ENCODE peak calls at places on chromosome 7, in ten cellular contexts. J, T, O, C, F, M, N, Q, X and Y are unnamed samples. For H3K9me3, the result is how much of the 10 kb centered on the place peaks cover.

GRCh38 chr7:26603631-26604030 is 260.8 kb downstream of the SKAP2 start:
- DNase-seq in X (no peak), T (no peak), F (no peak), Q (no peak), C (no peak), N (no peak), M (no peak), J (no peak), O (peak), Y (no peak)

GRCh38 chr7:35725280-35725680 is 30.3 kb upstream of the HERPUD2 start:
- DNase-seq in N (no peak), F (peak), M (no peak), C (peak), X (no peak), T (no peak), Q (peak), J (peak), O (no peak), Y (peak)

GRCh38 chr7:70595741-70596574 is 536.0 kb upstream of the GALNT17 start:
- DNase-seq in Q (no peak), F (peak), T (no peak), M (no peak), X (no peak), N (no peak), C (peak), O (no peak), J (no peak), Y (no peak)

GRCh38 chr7:26694713-26695112 is 169.7 kb downstream of the SKAP2 start:
- DNase-seq in C (no peak), F (no peak), N (no peak), Q (no peak), J (no peak), M (no peak), O (no peak), T (no peak), X (no peak), Y (no peak)

GRCh38 chr7:99779949-99780348 is 4.0 kb downstream of the CYP3A4 start:
- DNase-seq in F (no peak), M (no peak), Q (no peak), J (no peak), O (no peak), T (no peak), X (no peak), C (no peak), N (no peak), Y (no peak)

GRCh38 chr7:28211006-28211405 is 30.4 kb upstream of the JAZF1 start:
- DNase-seq in T (no peak), F (no peak), O (no peak), C (no peak), N (no peak), X (no peak), J (no peak), Q (no peak), M (peak), Y (no peak)

GRCh38 chr7:159031135-159031701 is 113.4 kb downstream of the VIPR2 start:
- DNase-seq in T (no peak), O (no peak), Q (no peak), C (peak), J (peak), N (no peak), X (peak), F (peak), M (no peak), Y (no peak)

GRCh38 chr7:82805527-82805960 is 357.1 kb downstream of the PCLO start:
- DNase-seq in N (peak), C (no peak), F (no peak), T (no peak), J (no peak), O (peak), M (peak), Q (no peak), X (no peak), Y (no peak)

GRCh38 chr7:100221767-100222444 is 2.2 kb downstream of the PVRIG start:
- DNase-seq in Q (peak), J (no peak), O (no peak), T (no peak), F (no peak), C (no peak), M (no peak), N (no peak), X (no peak), Y (no peak)

GRCh38 chr7:128903621-128904361 is 6.7 kb downstream of the KCP start:
- DNase-seq in J (peak), F (peak), O (no peak), X (no peak), Q (no peak), N (no peak), T (no peak), C (no peak), M (no peak), Y (no peak)

GRCh38 chr7:148911626-148912025 is 27.5 kb upstream of the EZH2 start:
- DNase-seq in J (no peak), C (no peak), F (no peak), M (no peak), O (peak), N (no peak), T (no peak), X (no peak), Q (no peak), Y (no peak)

GRCh38 chr7:25386311-25386744 is 158.0 kb upstream of the NPVF start:
- DNase-seq in J (no peak), O (no peak), X (no peak), Q (no peak), N (no peak), M (no peak), F (no peak), C (no peak), T (no peak), Y (no peak)

GRCh38 chr7:43467406-43467805 is 115.5 kb upstream of the STK17A start:
- DNase-seq in Q (no peak), X (no peak), O (no peak), F (no peak), T (no peak), C (no peak), N (no peak), J (no peak), M (peak), Y (no peak)

GRCh38 chr7:143002106-143002505 is 24.8 kb downstream of the OR9A2 start:
- DNase-seq in N (peak), C (no peak), T (no peak), J (no peak), O (peak), M (no peak), Q (peak), X (no peak), F (no peak), Y (no peak)

GRCh38 chr7:150988230-150989226 is 2.3 kb upstream of the NOS3 start:
- DNase-seq in O (no peak), Q (peak), C (no peak), J (peak), T (no peak), M (no peak), F (peak), X (peak), N (peak), Y (peak)

GRCh38 chr7:123622660-123623386 is 21.2 kb downstream of the ASB15 start:
- DNase-seq in F (no peak), X (no peak), N (no peak), J (no peak), C (no peak), T (no peak), O (no peak), Q (no peak), M (no peak), Y (no peak)

GRCh38 chr7:106959753-106960152 is 84.8 kb upstream of the PRKAR2B start:
- DNase-seq in T (no peak), F (no peak), Q (peak), O (no peak), M (no peak), J (no peak), N (no peak), C (no peak), X (no peak), Y (no peak)

GRCh38 chr7:142420554-142421362 is 162.9 kb upstream of the PRSS58 start:
- DNase-seq in O (peak), X (no peak), N (peak), M (peak), J (no peak), F (no peak), T (no peak), Q (no peak), C (no peak), Y (no peak)

GRCh38 chr7:7565018-7565680 is 1.5 kb upstream of the MIOS start:
- DNase-seq in C (no peak), Q (no peak), N (no peak), T (no peak), J (no peak), X (no peak), O (no peak), F (no peak), M (no peak), Y (no peak)

GRCh38 chr7:14095233-14095950 is 105.9 kb upstream of the ETV1 start:
- DNase-seq in X (no peak), Q (no peak), F (no peak), T (no peak), O (no peak), C (no peak), J (no peak), M (no peak), N (no peak), Y (no peak)

GRCh38 chr7:79176859-79177477 is 276.5 kb downstream of the MAGI2 start:
- DNase-seq in Q (peak), F (no peak), X (no peak), J (no peak), M (peak), C (no peak), T (no peak), O (peak), N (peak), Y (no peak)

GRCh38 chr7:7816816-7817536 is 98.6 kb upstream of the RPA3 start:
- DNase-seq in Q (no peak), M (no peak), O (no peak), X (no peak), C (no peak), F (no peak), T (no peak), N (no peak), J (no peak), Y (no peak)

GRCh38 chr7:77460057-77460486 is 43.9 kb upstream of the GSAP start:
- DNase-seq in M (no peak), J (no peak), Q (peak), X (no peak), C (no peak), F (no peak), O (peak), N (no peak), T (no peak), Y (no peak)

GRCh38 chr7:151736403-151736909 is 140.5 kb downstream of the PRKAG2 start:
- DNase-seq in O (peak), C (peak), Q (no peak), T (peak), X (peak), J (no peak), F (peak), N (peak), M (peak), Y (no peak)

GRCh38 chr7:28144266-28144665 is 36.3 kb downstream of the JAZF1 start:
- DNase-seq in X (no peak), C (no peak), O (no peak), J (no peak), F (no peak), M (no peak), T (no peak), N (peak), Q (no peak), Y (no peak)

GRCh38 chr7:3095046-3095445 is 51.4 kb upstream of the CARD11 start:
- DNase-seq in M (no peak), T (no peak), N (no peak), X (no peak), Q (peak), O (no peak), C (no peak), J (peak), F (no peak), Y (peak)

GRCh38 chr7:143305423-143306070 is 10.4 kb upstream of the CLCN1 start:
- DNase-seq in N (peak), J (peak), Q (peak), C (peak), M (no peak), T (no peak), X (peak), O (peak), F (no peak), Y (peak)

GRCh38 chr7:101255841-101256240 is 11.0 kb upstream of the FIS1 start:
- DNase-seq in O (no peak), J (no peak), C (no peak), Q (no peak), T (no peak), F (no peak), X (no peak), M (no peak), N (no peak), Y (no peak)

GRCh38 chr7:121882731-121883130 is 9.8 kb downstream of the PTPRZ1 start:
- DNase-seq in X (no peak), O (no peak), Q (no peak), J (no peak), N (no peak), F (no peak), T (no peak), M (no peak), C (no peak), Y (no peak)

GRCh38 chr7:18693401-18693800 is 197.9 kb downstream of the HDAC9 start:
- DNase-seq in T (no peak), M (peak), F (no peak), O (peak), N (peak), C (no peak), Q (no peak), X (no peak), J (no peak), Y (no peak)

GRCh38 chr7:51261950-51262795 is 54.4 kb downstream of the COBL start:
- DNase-seq in M (no peak), N (no peak), X (no peak), T (no peak), F (no peak), O (no peak), C (peak), J (no peak), Q (no peak), Y (no peak)

GRCh38 chr7:51261117-51261835 is 55.3 kb downstream of the COBL start:
- DNase-seq in T (no peak), N (no peak), F (no peak), C (no peak), Q (no peak), M (no peak), O (no peak), X (no peak), J (no peak), Y (no peak)

GRCh38 chr7:47483604-47484273 is 98.2 kb downstream of the TNS3 start:
- DNase-seq in C (no peak), J (peak), F (peak), Q (peak), O (no peak), T (no peak), X (no peak), M (no peak), N (no peak), Y (no peak)

GRCh38 chr7:78649976-78650375 is 803.5 kb downstream of the MAGI2 start:
- DNase-seq in O (no peak), N (no peak), X (no peak), J (no peak), Q (no peak), M (no peak), T (no peak), C (no peak), F (no peak), Y (no peak)

GRCh38 chr7:42960762-42961161 is 28.6 kb downstream of the MRPL32 start:
- DNase-seq in M (no peak), J (no peak), X (no peak), O (no peak), N (no peak), T (no peak), F (no peak), C (no peak), Q (no peak), Y (no peak)

GRCh38 chr7:104137971-104138370 is 69.8 kb downstream of the ORC5 start:
- DNase-seq in X (no peak), T (no peak), N (peak), M (peak), J (no peak), C (no peak), Q (no peak), F (no peak), O (no peak), Y (no peak)

GRCh38 chr7:89311886-89312285 is 516.3 kb upstream of the TEX47 start:
- DNase-seq in O (no peak), T (no peak), X (no peak), N (no peak), F (no peak), Q (no peak), M (no peak), C (no peak), J (no peak), Y (no peak)

GRCh38 chr7:17144313-17144712 is 154.1 kb upstream of the AHR start:
- DNase-seq in F (no peak), C (no peak), T (no peak), Q (no peak), M (peak), J (no peak), O (no peak), N (peak), X (no peak), Y (peak)

GRCh38 chr7:37371755-37372154 is 76.9 kb downstream of the ELMO1 start:
- DNase-seq in T (no peak), O (no peak), Q (no peak), X (no peak), J (no peak), N (no peak), M (no peak), C (no peak), F (no peak), Y (no peak)
- H3K27ac ChIP-seq in T (no peak), O (no peak), Q (no peak), X (no peak), J (no peak), N (no peak), M (no peak), C (no peak), F (no peak), Y (no peak)

GRCh38 chr7:108016841-108017775 is 14.1 kb upstream of the LAMB1 start:
- DNase-seq in X (no peak), C (no peak), N (peak), O (peak), T (no peak), J (no peak), M (no peak), Q (peak), F (no peak), Y (no peak)
- TF ChIP-seq CTCF in X (peak), C (no peak), N (peak), O (peak), T (peak), J (no peak), M (peak), Q (peak), F (peak), Y (no peak)

GRCh38 chr7:56479136-56479535 is 362.9 kb upstream of the NUPR2 start:
- DNase-seq in J (no peak), N (no peak), X (no peak), F (no peak), M (no peak), T (no peak), Q (no peak), O (no peak), C (no peak), Y (no peak)

GRCh38 chr7:56474271-56474670 is 358.1 kb upstream of the NUPR2 start:
- DNase-seq in X (no peak), N (no peak), J (no peak), O (no peak), C (no peak), F (no peak), T (no peak), Q (no peak), M (no peak), Y (no peak)

GRCh38 chr7:56483153-56483552 is 366.9 kb upstream of the NUPR2 start:
- DNase-seq in F (no peak), C (no peak), M (no peak), J (no peak), N (no peak), T (no peak), X (no peak), O (no peak), Q (no peak), Y (no peak)

GRCh38 chr7:56483861-56484550 is 367.8 kb upstream of the NUPR2 start:
- DNase-seq in O (no peak), M (no peak), C (no peak), Q (no peak), N (no peak), X (no peak), F (no peak), T (no peak), J (no peak), Y (no peak)

GRCh38 chr7:56479748-56480147 is 363.5 kb upstream of the NUPR2 start:
- DNase-seq in Q (no peak), C (no peak), N (no peak), M (no peak), X (no peak), T (no peak), J (no peak), F (no peak), O (no peak), Y (no peak)
- H3K9me3 ChIP-seq in Q (under half), C (under half), N (under half), M (under half), X (half or more), T (under half), J (half or more), F (under half), O (under half), Y (half or more)

GRCh38 chr7:326273-326672 is 36.3 kb downstream of the FOXL3 start:
- DNase-seq in N (no peak), C (no peak), Q (no peak), M (no peak), T (no peak), F (peak), J (peak), X (no peak), O (no peak), Y (no peak)
- H3K27ac ChIP-seq in N (no peak), C (peak), Q (no peak), M (no peak), T (no peak), F (peak), J (no peak), X (no peak), O (no peak), Y (no peak)

GRCh38 chr7:134419085-134419484 is 39.8 kb downstream of the AKR1B1 start:
- DNase-seq in N (no peak), Q (no peak), M (no peak), J (no peak), O (no peak), C (peak), T (no peak), X (no peak), F (no peak), Y (no peak)

GRCh38 chr7:134419875-134420274 is 39.0 kb downstream of the AKR1B1 start:
- DNase-seq in N (no peak), T (no peak), J (no peak), X (no peak), O (no peak), C (no peak), Q (no peak), F (no peak), M (no peak), Y (no peak)

GRCh38 chr7:134422646-134423045 is 36.3 kb downstream of the AKR1B1 start:
- DNase-seq in T (no peak), X (no peak), J (no peak), O (no peak), N (no peak), C (no peak), Q (no peak), M (no peak), F (no peak), Y (no peak)

GRCh38 chr7:134421998-134422397 is 36.9 kb downstream of the AKR1B1 start:
- DNase-seq in N (peak), O (no peak), C (no peak), X (no peak), M (no peak), T (no peak), Q (no peak), J (no peak), F (no peak), Y (no peak)

DNA sequence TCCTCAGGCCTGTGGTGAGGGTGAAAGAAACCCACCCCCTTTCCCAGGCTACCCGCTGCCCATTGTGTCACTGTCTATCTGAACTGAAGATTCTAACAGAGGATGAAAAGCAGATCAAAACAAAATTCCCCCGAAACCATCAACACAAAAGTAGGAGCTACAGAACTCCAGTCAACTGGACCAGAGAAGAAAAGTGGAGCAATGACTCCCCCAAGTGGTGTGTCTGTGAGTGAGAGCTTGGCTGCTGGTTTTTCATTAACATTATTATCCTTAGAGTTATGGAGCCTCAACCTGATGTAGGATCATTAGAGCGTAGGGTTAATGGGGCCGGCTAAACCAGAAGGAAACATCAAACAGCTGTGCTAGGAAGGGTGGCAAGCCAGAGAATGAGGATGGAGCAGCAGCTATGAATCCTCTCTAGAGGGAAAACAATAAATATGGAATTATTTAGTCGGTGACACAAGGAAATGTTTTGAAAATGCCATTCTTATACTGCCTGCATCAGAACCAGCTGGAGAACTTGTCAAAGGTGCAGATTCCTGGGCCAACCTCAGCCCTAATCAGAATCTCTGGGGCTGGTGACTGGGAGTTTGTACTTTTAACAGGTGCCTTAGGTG is 38.3 kb downstream of the AKR1B1 start:
- DNase-seq in Q (peak), N (peak), O (peak), T (no peak), C (peak), J (no peak), M (peak), F (no peak), X (no peak), Y (no peak)
- TF ChIP-seq CTCF in Q (peak), N (peak), O (peak), T (peak), C (no peak), J (no peak), M (peak), F (peak), X (peak), Y (no peak)